ENCODE peak calls at places on chromosomes 4 and X, in five cellular contexts. One of them, this sample, is unnamed.

GRCh38 chr4:127249767-127250108 is 383.0 kb upstream of the INTU start:
- DNase-seq in IMR-90: no peak
- DNase-seq in breast epithelium: no peak
- DNase-seq in ovary: no peak
- DNase-seq in right lobe of liver: no peak
- DNase-seq in this sample: no peak

GRCh38 chr4:154119317-154119716 is 330.4 kb upstream of the SFRP2 start:
- DNase-seq in right lobe of liver: no peak
- DNase-seq in breast epithelium: no peak
- DNase-seq in IMR-90: no peak
- DNase-seq in ovary: no peak
- DNase-seq in this sample: no peak

GRCh38 chr4:11720292-11720691 is 291.6 kb upstream of the HS3ST1 start:
- DNase-seq in IMR-90: peak
- DNase-seq in breast epithelium: no peak
- DNase-seq in right lobe of liver: no peak
- DNase-seq in ovary: no peak
- DNase-seq in this sample: no peak

GRCh38 chr4:853416-853781 is 27.5 kb upstream of the CPLX1 start:
- DNase-seq in breast epithelium: no peak
- DNase-seq in IMR-90: no peak
- DNase-seq in ovary: no peak
- DNase-seq in right lobe of liver: no peak
- DNase-seq in this sample: no peak

GRCh38 chr4:10582059-10582686 is 102.4 kb downstream of the CLNK start:
- DNase-seq in ovary: peak
- DNase-seq in IMR-90: peak
- DNase-seq in right lobe of liver: no peak
- DNase-seq in breast epithelium: no peak
- DNase-seq in this sample: peak

GRCh38 chrX:102995316-102995715 is 58.2 kb downstream of the RAB40AL start:
- DNase-seq in IMR-90: no peak
- DNase-seq in right lobe of liver: no peak
- DNase-seq in ovary: no peak
- DNase-seq in breast epithelium: no peak
- DNase-seq in this sample: no peak

GRCh38 chr4:87901426-87901825 is 68.7 kb downstream of the MEPE start:
- DNase-seq in ovary: no peak
- DNase-seq in breast epithelium: no peak
- DNase-seq in right lobe of liver: no peak
- DNase-seq in IMR-90: no peak
- DNase-seq in this sample: no peak

GRCh38 chr4:20506827-20507226 is 193.4 kb upstream of the PACRGL start:
- DNase-seq in ovary: no peak
- DNase-seq in IMR-90: peak
- DNase-seq in right lobe of liver: no peak
- DNase-seq in breast epithelium: no peak
- DNase-seq in this sample: no peak

GRCh38 chrX:135893294-135893817 is at the start of the genes CT45A10 and SAGE1:
- DNase-seq in ovary: no peak
- DNase-seq in IMR-90: no peak
- DNase-seq in right lobe of liver: no peak
- DNase-seq in breast epithelium: no peak
- DNase-seq in this sample: no peak

GRCh38 chr4:21765810-21766407 is 182.7 kb downstream of the KCNIP4 start:
- DNase-seq in right lobe of liver: no peak
- DNase-seq in ovary: no peak
- DNase-seq in breast epithelium: no peak
- DNase-seq in IMR-90: peak
- DNase-seq in this sample: peak

GRCh38 chrX:104376937-104377336 is 122.2 kb upstream of the ESX1 start:
- DNase-seq in right lobe of liver: no peak
- DNase-seq in ovary: no peak
- DNase-seq in IMR-90: no peak
- DNase-seq in breast epithelium: no peak
- DNase-seq in this sample: no peak

GRCh38 chrX:110987292-110987691 is 108.7 kb upstream of the PAK3 start:
- DNase-seq in breast epithelium: no peak
- DNase-seq in ovary: no peak
- DNase-seq in IMR-90: no peak
- DNase-seq in right lobe of liver: no peak
- DNase-seq in this sample: no peak

GRCh38 chrX:14043209-14043608 is 13.5 kb upstream of the GEMIN8 start:
- DNase-seq in breast epithelium: no peak
- DNase-seq in IMR-90: no peak
- DNase-seq in right lobe of liver: no peak
- DNase-seq in ovary: no peak
- DNase-seq in this sample: no peak

GRCh38 chr4:188295899-188296298 is 156.7 kb downstream of the TRIML1 start:
- DNase-seq in right lobe of liver: no peak
- DNase-seq in ovary: no peak
- DNase-seq in breast epithelium: no peak
- DNase-seq in IMR-90: peak
- DNase-seq in this sample: no peak

GRCh38 chr4:123705419-123705818 is 308.8 kb downstream of the SPRY1 start:
- DNase-seq in IMR-90: no peak
- DNase-seq in right lobe of liver: no peak
- DNase-seq in breast epithelium: no peak
- DNase-seq in ovary: no peak
- DNase-seq in this sample: no peak

GRCh38 chr4:123701046-123701445 is 304.5 kb downstream of the SPRY1 start:
- DNase-seq in right lobe of liver: no peak
- DNase-seq in ovary: no peak
- DNase-seq in IMR-90: peak
- DNase-seq in breast epithelium: no peak
- DNase-seq in this sample: no peak

GRCh38 chr4:123696712-123697111 is 300.1 kb downstream of the SPRY1 start:
- DNase-seq in ovary: no peak
- DNase-seq in breast epithelium: no peak
- DNase-seq in right lobe of liver: no peak
- DNase-seq in IMR-90: no peak
- DNase-seq in this sample: no peak

DNA sequence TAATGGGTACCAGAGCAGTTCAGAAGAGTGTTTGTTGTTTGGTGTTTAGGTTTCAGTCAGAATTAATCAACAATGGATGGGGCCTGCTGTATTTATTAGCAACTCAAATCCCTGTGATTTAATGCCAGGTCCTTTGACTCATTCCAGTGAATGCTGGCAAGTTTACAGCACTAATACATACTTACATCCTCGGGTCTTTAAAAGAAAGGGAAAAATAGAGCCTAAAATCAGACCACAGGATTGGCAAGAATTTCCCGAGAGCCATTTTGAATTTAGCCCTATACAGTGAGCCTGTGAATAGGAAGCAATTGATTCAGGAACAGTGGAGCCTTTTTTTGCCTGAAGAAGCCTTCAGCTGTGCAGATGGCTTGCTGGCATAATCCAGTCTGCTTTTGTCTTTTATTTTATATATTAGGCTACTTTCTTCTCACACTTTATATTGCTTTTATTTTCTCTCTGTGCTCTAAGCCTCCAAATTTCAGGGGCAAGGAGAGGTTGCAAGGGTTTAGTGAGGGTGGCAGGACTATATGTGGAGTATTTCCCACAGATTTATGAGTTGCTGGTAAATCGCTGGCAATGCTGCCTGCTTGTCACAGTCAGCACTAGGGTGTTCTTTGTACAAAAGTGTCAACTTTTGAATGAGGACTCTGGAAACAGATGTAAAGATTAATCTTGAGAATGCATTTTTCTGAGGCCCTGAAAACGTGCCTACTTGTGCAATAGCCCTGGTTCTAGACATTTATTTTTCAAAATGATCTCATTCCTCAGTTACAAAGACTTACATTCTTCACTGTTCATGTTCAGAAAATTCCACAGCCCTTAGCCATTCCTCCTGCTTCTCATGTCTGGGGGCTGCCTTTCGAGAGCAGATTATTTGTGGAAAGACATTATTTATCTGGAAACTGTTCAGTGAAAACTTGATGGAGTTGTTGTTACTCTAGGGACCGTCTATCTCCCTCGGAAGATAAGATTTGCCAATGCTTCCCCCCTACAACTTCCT is 303.5 kb downstream of the SPRY1 start:
- DNase-seq in breast epithelium: no peak
- DNase-seq in right lobe of liver: no peak
- DNase-seq in ovary: no peak
- DNase-seq in IMR-90: peak
- DNase-seq in this sample: no peak
- H3K4me3 ChIP-seq in breast epithelium: peak
- H3K4me3 ChIP-seq in right lobe of liver: no peak
- H3K4me3 ChIP-seq in ovary: peak
- H3K4me3 ChIP-seq in IMR-90: peak
- H3K4me3 ChIP-seq in this sample: no peak

GRCh38 chrX:48914593-48915493 is 3.4 kb upstream of the SLC35A2 start:
- DNase-seq in right lobe of liver: no peak
- DNase-seq in breast epithelium: no peak
- DNase-seq in ovary: no peak
- DNase-seq in IMR-90: no peak
- DNase-seq in this sample: no peak
- TF ChIP-seq POLR2A in right lobe of liver: no peak
- TF ChIP-seq POLR2A in breast epithelium: no peak
- TF ChIP-seq POLR2A in ovary: no peak
- TF ChIP-seq POLR2A in IMR-90: no peak
- TF ChIP-seq POLR2A in this sample: no peak

GRCh38 chrX:38305971-38306370 is 21.3 kb downstream of the RPGR start:
- DNase-seq in right lobe of liver: no peak
- DNase-seq in breast epithelium: no peak
- DNase-seq in IMR-90: no peak
- DNase-seq in ovary: no peak
- DNase-seq in this sample: no peak
- H3K27ac ChIP-seq in right lobe of liver: peak
- H3K27ac ChIP-seq in breast epithelium: no peak
- H3K27ac ChIP-seq in IMR-90: no peak
- H3K27ac ChIP-seq in ovary: no peak
- H3K27ac ChIP-seq in this sample: no peak

GRCh38 chrX:129534816-129535578 is 5.1 kb upstream of the OCRL start:
- DNase-seq in ovary: no peak
- DNase-seq in breast epithelium: no peak
- DNase-seq in IMR-90: peak
- DNase-seq in right lobe of liver: no peak
- DNase-seq in this sample: no peak

GRCh38 chrX:129525162-129525561 is 1.9 kb upstream of the SMARCA1 start:
- DNase-seq in IMR-90: no peak
- DNase-seq in breast epithelium: no peak
- DNase-seq in right lobe of liver: no peak
- DNase-seq in ovary: no peak
- DNase-seq in this sample: no peak

GRCh38 chrX:129531132-129531531 is 7.8 kb upstream of the SMARCA1 start:
- DNase-seq in IMR-90: no peak
- DNase-seq in right lobe of liver: no peak
- DNase-seq in ovary: no peak
- DNase-seq in breast epithelium: no peak
- DNase-seq in this sample: no peak

GRCh38 chrX:129530410-129530809 is 7.1 kb upstream of the SMARCA1 start:
- DNase-seq in right lobe of liver: no peak
- DNase-seq in IMR-90: no peak
- DNase-seq in ovary: no peak
- DNase-seq in breast epithelium: no peak
- DNase-seq in this sample: no peak

GRCh38 chrX:129529685-129530281 is 6.5 kb upstream of the SMARCA1 start:
- DNase-seq in ovary: no peak
- DNase-seq in IMR-90: peak
- DNase-seq in breast epithelium: no peak
- DNase-seq in right lobe of liver: no peak
- DNase-seq in this sample: peak
- H3K4me3 ChIP-seq in ovary: no peak
- H3K4me3 ChIP-seq in IMR-90: no peak
- H3K4me3 ChIP-seq in breast epithelium: no peak
- H3K4me3 ChIP-seq in right lobe of liver: no peak
- H3K4me3 ChIP-seq in this sample: no peak

GRCh38 chrX:19840899-19841648 is 46.3 kb downstream of the SH3KBP1 start:
- DNase-seq in IMR-90: no peak
- DNase-seq in right lobe of liver: no peak
- DNase-seq in ovary: no peak
- DNase-seq in breast epithelium: no peak
- DNase-seq in this sample: no peak
- TF ChIP-seq POLR2A in IMR-90: no peak
- TF ChIP-seq POLR2A in right lobe of liver: no peak
- TF ChIP-seq POLR2A in ovary: no peak
- TF ChIP-seq POLR2A in breast epithelium: no peak
- TF ChIP-seq POLR2A in this sample: no peak

This sample was measured in thyroid gland.